ENCODE peak calls at places on chromosome 5, in four cellular contexts. C is GM23248, G is ovary, D is astrocyte of the spinal cord. Q is an unnamed sample.

GRCh38 chr5:43833966-43834365 is 231.0 kb downstream of the NNT start:
- DNase-seq in G (no peak), C (no peak), D (no peak), Q (no peak)

GRCh38 chr5:134072471-134073220 is 41.8 kb upstream of the TCF7 start:
- DNase-seq in D (no peak), G (no peak), C (peak; percentile 40), Q (no peak)

GRCh38 chr5:140239939-140240700 is 62.8 kb downstream of the PFDN1 start:
- DNase-seq in G (peak; percentile 50), C (peak; percentile 82), D (peak; percentile 74), Q (peak; percentile 81)

GRCh38 chr5:134458234-134458633 is 46.6 kb upstream of the CDKN2AIPNL start:
- DNase-seq in C (peak; percentile 85), D (peak; percentile 51), G (peak; percentile 40), Q (peak; percentile 75)

GRCh38 chr5:4156153-4156552 is 560.5 kb downstream of the IRX1 start:
- DNase-seq in D (no peak), G (no peak), C (no peak), Q (no peak)

GRCh38 chr5:178229861-178230260 is 2.7 kb downstream of the PHYKPL start:
- DNase-seq in C (no peak), D (no peak), G (no peak), Q (no peak)

GRCh38 chr5:145509336-145510150 is 325.6 kb downstream of the PRELID2 start:
- DNase-seq in D (no peak), C (peak; percentile 70), G (no peak), Q (no peak)

GRCh38 chr5:180154821-180155220 is 54.2 kb downstream of the RASGEF1C start:
- DNase-seq in D (no peak), G (no peak), C (no peak), Q (peak; percentile 53)

GRCh38 chr5:80941496-80941895 is 18.7 kb upstream of the RASGRF2 start:
- DNase-seq in D (no peak), G (no peak), C (no peak), Q (no peak)

GRCh38 chr5:141590127-141590526 is 28.7 kb downstream of the DIAPH1 start:
- DNase-seq in C (no peak), D (no peak), G (no peak), Q (no peak)

GRCh38 chr5:97412959-97413358 is 229.9 kb upstream of the RIOK2 start:
- DNase-seq in D (no peak), G (no peak), C (no peak), Q (no peak)

GRCh38 chr5:4924581-4924980 is 215.5 kb upstream of the ADAMTS16 start:
- DNase-seq in D (peak; percentile 37), C (peak; percentile 36), G (no peak), Q (no peak)

GRCh38 chr5:146647656-146648199 is 131.7 kb upstream of the GPR151 start:
- DNase-seq in D (peak; percentile 9), G (no peak), C (peak; percentile 18), Q (no peak)

GRCh38 chr5:119322948-119323629 is 32.7 kb upstream of the TNFAIP8 start:
- DNase-seq in D (no peak), C (peak; percentile 19), G (no peak), Q (no peak)

GRCh38 chr5:170493028-170493820 is 10.6 kb upstream of the KCNIP1 start:
- DNase-seq in C (no peak), D (no peak), G (no peak), Q (no peak)

GRCh38 chr5:12672141-12672540 is 767.9 kb upstream of the CTNND2 start:
- DNase-seq in G (no peak), C (no peak), D (no peak), Q (no peak)

GRCh38 chr5:94223231-94223630 is 395.2 kb downstream of the KIAA0825 start:
- DNase-seq in D (no peak), C (no peak), G (no peak), Q (no peak)

GRCh38 chr5:180330810-180331646 is 22.1 kb downstream of the GFPT2 start:
- DNase-seq in D (peak; percentile 98), C (peak; percentile 98), G (peak; percentile 83), Q (peak; percentile 94)

GRCh38 chr5:9194509-9194908 is 351.4 kb downstream of the SEMA5A start:
- DNase-seq in C (peak; percentile 88), D (peak; percentile 65), G (no peak), Q (no peak)

GRCh38 chr5:67015577-67016290 is 180.9 kb downstream of the CD180 start:
- DNase-seq in D (peak; percentile 57), C (no peak), G (no peak), Q (no peak)

GRCh38 chr5:177403194-177403825 is 2.8 kb upstream of the PFN3 start:
- DNase-seq in G (no peak), C (peak; percentile 50), D (no peak), Q (no peak)

GRCh38 chr5:147534172-147534951 is 24.5 kb upstream of the DPYSL3 start:
- DNase-seq in C (peak; percentile 55), D (peak; percentile 64), G (no peak), Q (no peak)

GRCh38 chr5:179240561-179240960 is 104.7 kb downstream of the ADAMTS2 start:
- DNase-seq in D (no peak), G (no peak), C (no peak), Q (peak; percentile 17)

GRCh38 chr5:1997640-1998347 is 115.1 kb upstream of the IRX4 start:
- DNase-seq in C (no peak), G (no peak), D (no peak), Q (no peak)

GRCh38 chr5:176658007-176658599 is 10.8 kb downstream of the TSPAN17 start:
- DNase-seq in C (peak; percentile 84), D (peak; percentile 62), G (peak; percentile 69), Q (peak; percentile 82)

GRCh38 chr5:177453852-177454396 is 7.3 kb downstream of the PRR7 start:
- DNase-seq in D (no peak), C (peak; percentile 61), G (no peak), Q (peak; percentile 79)

GRCh38 chr5:139670369-139671095 is 22.4 kb downstream of the CXXC5 start:
- DNase-seq in C (no peak), G (no peak), D (no peak), Q (no peak)

GRCh38 chr5:176438959-176439757 is 9.0 kb upstream of the FAF2 start:
- DNase-seq in C (peak; percentile 61), G (no peak), D (peak; percentile 81), Q (no peak)

GRCh38 chr5:57435701-57436134 is 46.9 kb downstream of the ACTBL2 start:
- DNase-seq in C (peak; percentile 83), D (peak; percentile 98), G (no peak), Q (no peak)

GRCh38 chr5:128494516-128494915 is 43.5 kb downstream of the FBN2 start:
- DNase-seq in C (no peak), D (no peak), G (no peak), Q (no peak)

GRCh38 chr5:14663734-14664269 is 716 bp upstream of the OTULIN start:
- DNase-seq in G (peak; percentile 20), C (peak; percentile 63), D (no peak), Q (no peak)

GRCh38 chr5:123089572-123089970 is 530 bp downstream of the PRDM6 start:
- DNase-seq in C (peak; percentile 73), G (peak; percentile 48), D (peak; percentile 33), Q (peak; percentile 79)

GRCh38 chr5:34656700-34657549 is 797 bp downstream of the RAI14 start:
- DNase-seq in D (no peak), C (peak; percentile 74), G (peak; percentile 32), Q (peak; percentile 71)

GRCh38 chr5:140111043-140111858 is 2.7 kb upstream of the PURA start:
- DNase-seq in G (no peak), C (peak; percentile 17), D (no peak), Q (no peak)

GRCh38 chr5:177094224-177095087 is 7.7 kb downstream of the FGFR4 start:
- DNase-seq in C (no peak), G (peak; percentile 99), D (peak; percentile 7), Q (peak; percentile 96)

GRCh38 chr5:73947876-73948275 is 321.9 kb downstream of the ARHGEF28 start:
- DNase-seq in D (no peak), G (no peak), C (no peak), Q (no peak)

GRCh38 chr5:33310471-33310870 is 130.3 kb upstream of the TARS1 start:
- DNase-seq in C (peak; percentile 87), D (peak; percentile 77), G (no peak), Q (no peak)

DNA sequence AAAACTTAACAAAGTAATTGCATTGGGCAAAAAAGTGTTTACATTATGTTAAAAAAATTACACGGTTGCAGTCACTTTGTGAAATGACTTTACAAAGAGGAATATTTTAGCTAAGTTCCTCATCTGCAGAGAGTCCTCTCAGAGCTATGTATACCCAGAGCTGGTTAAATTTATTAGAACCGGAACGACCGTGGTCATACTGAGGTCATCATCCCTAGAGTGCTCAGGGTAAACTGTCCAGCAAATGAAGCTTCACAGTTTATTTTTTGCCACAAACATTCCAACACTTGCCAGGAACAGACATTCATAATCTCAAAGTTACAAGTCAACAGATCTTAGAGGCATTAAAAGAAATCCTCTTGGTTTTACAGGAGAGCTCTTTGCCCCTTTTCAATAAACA is 902 bp downstream of the ROPN1L start:
- DNase-seq in C (peak; percentile 56), G (no peak), D (no peak), Q (no peak)
- H3K4me3 ChIP-seq in C (peak overlapping the region; percentile 84), G (no peak overlapping the region), D (peak overlapping the region; percentile 62), Q (no peak overlapping the region)

GRCh38 chr5:124702442-124703024 is 43.9 kb downstream of the ZNF608 start:
- DNase-seq in G (no peak), D (no peak), C (no peak), Q (no peak)
- H3K4me3 ChIP-seq in G (no peak overlapping the region), D (no peak overlapping the region), C (no peak overlapping the region), Q (no peak overlapping the region)

GRCh38 chr5:174532453-174533126 is 191.8 kb upstream of the MSX2 start:
- DNase-seq in G (peak; percentile 42), C (peak; percentile 96), D (peak; percentile 93), Q (peak; percentile 79)
- H3K4me3 ChIP-seq in G (no peak overlapping the region), C (peak overlapping the region; percentile 39), D (no peak overlapping the region), Q (no peak overlapping the region)

GRCh38 chr5:23482642-23483041 is 24.8 kb upstream of the PRDM9 start:
- DNase-seq in C (no peak), D (no peak), G (no peak), Q (no peak)
- H3K4me3 ChIP-seq in C (no peak overlapping the region), D (no peak overlapping the region), G (no peak overlapping the region), Q (no peak overlapping the region)

GRCh38 chr5:135999396-136000139 is 29.2 kb upstream of the TGFBI start:
- DNase-seq in C (peak; percentile 73), D (peak; percentile 86), G (no peak), Q (no peak)

GRCh38 chr5:135998889-135999288 is 29.9 kb upstream of the TGFBI start:
- DNase-seq in G (no peak), D (no peak), C (no peak), Q (no peak)

GRCh38 chr5:136000147-136000546 is 28.6 kb upstream of the TGFBI start:
- DNase-seq in G (no peak), C (no peak), D (no peak), Q (no peak)

GRCh38 chr5:136001531-136001930 is 27.3 kb upstream of the TGFBI start:
- DNase-seq in D (peak; percentile 81), G (no peak), C (peak; percentile 93), Q (no peak)

DNA sequence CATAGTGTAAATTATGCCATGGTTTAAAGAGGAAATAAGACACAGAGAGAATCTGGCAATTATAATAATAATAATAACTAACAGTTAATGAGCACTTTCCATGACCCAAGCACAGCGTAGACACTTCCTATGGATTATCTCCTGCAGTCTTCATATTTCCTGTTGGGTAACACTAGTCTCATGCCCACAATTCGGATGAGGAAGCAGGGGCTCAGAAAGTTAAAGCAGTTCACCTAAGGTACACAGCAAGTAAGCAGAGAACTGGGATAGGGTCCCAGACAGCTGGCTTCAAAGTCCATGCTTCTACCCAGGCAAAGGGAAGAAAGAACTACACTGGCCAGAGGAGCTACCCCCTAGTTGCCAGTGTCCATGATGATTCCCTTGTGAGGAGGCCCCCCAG is 27.9 kb upstream of the TGFBI start:
- DNase-seq in D (no peak), C (no peak), G (no peak), Q (no peak)
- H3K4me3 ChIP-seq in D (no peak overlapping the region), C (no peak overlapping the region), G (no peak overlapping the region), Q (no peak overlapping the region)